ENCODE peak calls at places on chromosomes 5 and 9, in six cellular contexts. One of them, this sample, is unnamed.

GRCh38 chr9:88976186-88976887 is 14.9 kb upstream of the S1PR3 start:
- DNase-seq in IMR-90: no peak
- DNase-seq in thyroid gland: no peak
- DNase-seq in ovary: no peak
- DNase-seq in sigmoid colon: no peak
- DNase-seq in adrenal gland: no peak
- DNase-seq in this sample: no peak

GRCh38 chr5:80220268-80220897 is 35.5 kb downstream of the SERINC5 start:
- DNase-seq in IMR-90: no peak
- DNase-seq in thyroid gland: peak; percentile 11
- DNase-seq in ovary: no peak
- DNase-seq in sigmoid colon: no peak
- DNase-seq in adrenal gland: no peak
- DNase-seq in this sample: no peak

GRCh38 chr9:96884443-96884842 is 30.1 kb upstream of the ZNF782 start:
- DNase-seq in IMR-90: peak; percentile 82
- DNase-seq in thyroid gland: no peak
- DNase-seq in ovary: no peak
- DNase-seq in sigmoid colon: no peak
- DNase-seq in adrenal gland: no peak
- DNase-seq in this sample: no peak

GRCh38 chr5:120413706-120414105 is 50.4 kb upstream of the PRR16 start:
- DNase-seq in IMR-90: no peak
- DNase-seq in thyroid gland: no peak
- DNase-seq in ovary: no peak
- DNase-seq in sigmoid colon: no peak
- DNase-seq in adrenal gland: no peak
- DNase-seq in this sample: no peak

GRCh38 chr9:116951588-116952433 is 264.7 kb downstream of the TRIM32 start:
- DNase-seq in IMR-90: peak; percentile 98
- DNase-seq in thyroid gland: no peak
- DNase-seq in ovary: no peak
- DNase-seq in sigmoid colon: no peak
- DNase-seq in adrenal gland: no peak
- DNase-seq in this sample: no peak

GRCh38 chr9:6870650-6871477 is 113.1 kb downstream of the KDM4C start:
- DNase-seq in IMR-90: no peak
- DNase-seq in thyroid gland: no peak
- DNase-seq in ovary: no peak
- DNase-seq in sigmoid colon: no peak
- DNase-seq in adrenal gland: no peak
- DNase-seq in this sample: no peak

GRCh38 chr5:174355208-174355612 is 309.7 kb downstream of the NSG2 start:
- DNase-seq in IMR-90: peak; percentile 66
- DNase-seq in thyroid gland: no peak
- DNase-seq in ovary: no peak
- DNase-seq in sigmoid colon: no peak
- DNase-seq in adrenal gland: no peak
- DNase-seq in this sample: no peak

GRCh38 chr9:126430124-126430523 is 103.5 kb downstream of the MVB12B start:
- DNase-seq in IMR-90: no peak
- DNase-seq in thyroid gland: no peak
- DNase-seq in ovary: no peak
- DNase-seq in sigmoid colon: no peak
- DNase-seq in adrenal gland: peak; percentile 35
- DNase-seq in this sample: no peak

GRCh38 chr9:89808801-89809200 is 204.0 kb downstream of the GADD45G start:
- DNase-seq in IMR-90: no peak
- DNase-seq in thyroid gland: no peak
- DNase-seq in ovary: no peak
- DNase-seq in sigmoid colon: no peak
- DNase-seq in adrenal gland: peak; percentile 94
- DNase-seq in this sample: no peak

GRCh38 chr9:121692606-121693505 is 41.4 kb downstream of the DAB2IP start:
- DNase-seq in IMR-90: peak; percentile 52
- DNase-seq in thyroid gland: no peak
- DNase-seq in ovary: no peak
- DNase-seq in sigmoid colon: no peak
- DNase-seq in adrenal gland: peak; percentile 86
- DNase-seq in this sample: no peak

GRCh38 chr5:141641634-141642278 is 5.0 kb downstream of the RELL2 start:
- DNase-seq in IMR-90: peak; percentile 61
- DNase-seq in thyroid gland: no peak
- DNase-seq in ovary: no peak
- DNase-seq in sigmoid colon: no peak
- DNase-seq in adrenal gland: no peak
- DNase-seq in this sample: no peak

DNA sequence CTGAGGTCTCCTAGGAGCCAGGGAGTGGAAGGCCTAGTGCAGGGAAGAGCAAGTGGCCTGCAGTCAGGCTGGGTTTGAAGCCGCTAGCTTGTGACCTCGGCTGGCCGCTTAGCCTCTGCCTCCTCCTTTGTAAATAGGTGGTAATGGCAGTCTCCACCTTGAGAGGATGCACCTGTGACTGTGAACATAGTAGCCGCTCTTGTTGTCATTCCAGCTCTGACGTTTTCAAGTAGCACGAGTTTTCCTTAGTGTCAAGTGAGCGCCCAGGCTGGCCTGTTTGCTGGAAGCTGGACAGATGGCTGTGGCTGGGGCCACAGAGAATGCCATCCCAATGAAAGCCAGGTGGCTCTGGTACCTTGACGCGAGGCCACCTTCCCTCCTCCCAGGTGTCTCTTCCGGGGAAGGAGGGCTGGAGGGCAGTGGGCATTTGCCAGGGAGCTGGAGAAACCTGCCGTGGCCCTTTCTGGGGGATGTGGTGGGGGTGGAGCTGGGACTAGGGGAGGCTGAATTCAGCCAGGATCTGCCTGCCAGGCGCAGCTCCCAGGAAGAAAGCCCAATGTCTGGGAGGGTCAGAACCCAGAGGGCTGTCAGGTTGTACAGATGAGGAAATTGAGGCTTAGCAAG is 2.5 kb downstream of the ASS1 start:
- DNase-seq in IMR-90: no peak
- DNase-seq in thyroid gland: peak; percentile 42
- DNase-seq in ovary: no peak
- DNase-seq in sigmoid colon: no peak
- DNase-seq in adrenal gland: no peak
- DNase-seq in this sample: peak; percentile 54
- H3K4me3 ChIP-seq in IMR-90: no peak overlapping the region
- H3K4me3 ChIP-seq in thyroid gland: no peak overlapping the region
- H3K4me3 ChIP-seq in ovary: no peak overlapping the region
- H3K4me3 ChIP-seq in sigmoid colon: no peak overlapping the region
- H3K4me3 ChIP-seq in adrenal gland: no peak overlapping the region
- H3K4me3 ChIP-seq in this sample: peak overlapping the region; percentile 96

GRCh38 chr5:172402531-172403190 is 51.7 kb downstream of the SH3PXD2B start:
- DNase-seq in IMR-90: no peak
- DNase-seq in thyroid gland: no peak
- DNase-seq in ovary: no peak
- DNase-seq in sigmoid colon: no peak
- DNase-seq in adrenal gland: no peak
- DNase-seq in this sample: no peak

GRCh38 chr5:172404746-172405145 is 49.6 kb downstream of the SH3PXD2B start:
- DNase-seq in IMR-90: no peak
- DNase-seq in thyroid gland: no peak
- DNase-seq in ovary: no peak
- DNase-seq in sigmoid colon: no peak
- DNase-seq in adrenal gland: no peak
- DNase-seq in this sample: no peak

GRCh38 chr5:172403822-172404221 is 50.5 kb downstream of the SH3PXD2B start:
- DNase-seq in IMR-90: no peak
- DNase-seq in thyroid gland: no peak
- DNase-seq in ovary: peak; percentile 51
- DNase-seq in sigmoid colon: no peak
- DNase-seq in adrenal gland: no peak
- DNase-seq in this sample: no peak

GRCh38 chr5:172405226-172405625 is 49.1 kb downstream of the SH3PXD2B start:
- DNase-seq in IMR-90: no peak
- DNase-seq in thyroid gland: no peak
- DNase-seq in ovary: no peak
- DNase-seq in sigmoid colon: no peak
- DNase-seq in adrenal gland: no peak
- DNase-seq in this sample: no peak

GRCh38 chr5:172403191-172403794 is 51.0 kb downstream of the SH3PXD2B start:
- DNase-seq in IMR-90: peak; percentile 67
- DNase-seq in thyroid gland: peak; percentile 85
- DNase-seq in ovary: peak; percentile 95
- DNase-seq in sigmoid colon: peak; percentile 97
- DNase-seq in adrenal gland: peak; percentile 85
- DNase-seq in this sample: no peak
- H3K27ac ChIP-seq in IMR-90: peak overlapping the region; percentile 69
- H3K27ac ChIP-seq in thyroid gland: peak overlapping the region; percentile 90
- H3K27ac ChIP-seq in ovary: peak overlapping the region; percentile 96
- H3K27ac ChIP-seq in sigmoid colon: peak overlapping the region; percentile 96
- H3K27ac ChIP-seq in adrenal gland: peak overlapping the region; percentile 15
- H3K27ac ChIP-seq in this sample: no peak overlapping the region

GRCh38 chr9:135928074-135928730 is 20.9 kb upstream of the CAMSAP1 start:
- DNase-seq in IMR-90: no peak
- DNase-seq in thyroid gland: no peak
- DNase-seq in ovary: no peak
- DNase-seq in sigmoid colon: no peak
- DNase-seq in adrenal gland: no peak
- DNase-seq in this sample: peak; percentile 42
- TF ChIP-seq POLR2A in IMR-90: no peak
- TF ChIP-seq POLR2A in thyroid gland: no peak
- TF ChIP-seq POLR2A in ovary: no peak
- TF ChIP-seq POLR2A in sigmoid colon: no peak
- TF ChIP-seq POLR2A in adrenal gland: no peak
- TF ChIP-seq POLR2A in this sample: no peak

DNA sequence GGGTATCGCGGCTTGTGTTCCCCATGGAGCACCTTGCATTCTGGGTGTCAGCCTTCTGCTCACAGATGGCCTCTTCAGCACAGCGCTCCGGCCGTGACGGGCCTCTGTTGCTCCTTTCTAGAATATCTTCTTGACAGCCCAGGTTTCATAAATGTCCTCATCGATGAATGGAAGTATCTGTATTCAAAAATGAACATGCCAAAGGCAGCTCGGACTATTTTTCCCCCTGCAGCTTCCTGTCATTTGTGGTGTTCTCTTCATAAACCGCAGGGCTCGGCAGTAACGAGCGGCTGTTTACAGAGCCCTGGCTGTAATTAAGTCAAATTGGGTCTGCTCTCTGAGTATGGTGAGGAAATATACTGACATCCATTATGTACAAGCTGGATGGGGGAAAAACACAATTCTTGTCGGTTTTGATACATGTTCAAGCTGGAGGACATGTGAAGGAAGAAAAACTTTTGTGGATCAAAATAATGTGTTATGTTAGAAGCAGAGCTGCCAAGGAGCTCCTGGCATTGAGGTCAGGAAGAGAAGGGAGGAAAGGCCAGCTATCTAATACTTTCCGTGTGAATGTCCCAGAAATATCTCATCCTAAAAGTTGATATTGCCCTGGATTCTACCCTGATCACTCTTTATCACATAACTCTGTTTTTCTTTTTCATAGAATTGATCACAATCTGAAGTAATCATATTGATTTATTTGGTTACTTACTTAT is 154.2 kb upstream of the CD180 start:
- DNase-seq in IMR-90: no peak
- DNase-seq in thyroid gland: no peak
- DNase-seq in ovary: no peak
- DNase-seq in sigmoid colon: peak; percentile 54
- DNase-seq in adrenal gland: peak; percentile 67
- DNase-seq in this sample: no peak
- H3K4me3 ChIP-seq in IMR-90: no peak overlapping the region
- H3K4me3 ChIP-seq in thyroid gland: no peak overlapping the region
- H3K4me3 ChIP-seq in ovary: no peak overlapping the region
- H3K4me3 ChIP-seq in sigmoid colon: no peak overlapping the region
- H3K4me3 ChIP-seq in adrenal gland: no peak overlapping the region
- H3K4me3 ChIP-seq in this sample: no peak overlapping the region

DNA sequence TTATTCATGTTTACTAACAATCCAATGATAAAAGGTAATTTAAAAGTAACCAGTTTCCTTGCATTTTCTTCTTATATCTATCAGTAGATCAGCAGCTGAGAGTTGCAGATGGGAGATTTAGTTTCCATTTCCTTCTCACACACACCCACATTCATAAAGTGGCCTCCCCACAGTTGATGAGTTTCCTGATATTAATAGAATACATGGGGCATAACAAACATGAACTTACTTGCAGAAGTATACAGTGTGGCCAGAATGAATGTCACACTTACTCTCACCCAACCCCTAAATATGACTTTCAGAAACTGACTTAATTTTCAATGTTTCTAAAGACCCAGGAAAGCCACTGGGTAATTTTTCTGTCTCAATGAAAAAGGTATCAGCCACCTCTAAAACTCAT is 63.6 kb upstream of the OSMR start:
- DNase-seq in IMR-90: no peak
- DNase-seq in thyroid gland: no peak
- DNase-seq in ovary: no peak
- DNase-seq in sigmoid colon: no peak
- DNase-seq in adrenal gland: no peak
- DNase-seq in this sample: no peak
- H3K27ac ChIP-seq in IMR-90: peak overlapping the region; percentile 73
- H3K27ac ChIP-seq in thyroid gland: peak overlapping the region; percentile 44
- H3K27ac ChIP-seq in ovary: no peak overlapping the region
- H3K27ac ChIP-seq in sigmoid colon: peak overlapping the region; percentile 58
- H3K27ac ChIP-seq in adrenal gland: no peak overlapping the region
- H3K27ac ChIP-seq in this sample: no peak overlapping the region

DNA sequence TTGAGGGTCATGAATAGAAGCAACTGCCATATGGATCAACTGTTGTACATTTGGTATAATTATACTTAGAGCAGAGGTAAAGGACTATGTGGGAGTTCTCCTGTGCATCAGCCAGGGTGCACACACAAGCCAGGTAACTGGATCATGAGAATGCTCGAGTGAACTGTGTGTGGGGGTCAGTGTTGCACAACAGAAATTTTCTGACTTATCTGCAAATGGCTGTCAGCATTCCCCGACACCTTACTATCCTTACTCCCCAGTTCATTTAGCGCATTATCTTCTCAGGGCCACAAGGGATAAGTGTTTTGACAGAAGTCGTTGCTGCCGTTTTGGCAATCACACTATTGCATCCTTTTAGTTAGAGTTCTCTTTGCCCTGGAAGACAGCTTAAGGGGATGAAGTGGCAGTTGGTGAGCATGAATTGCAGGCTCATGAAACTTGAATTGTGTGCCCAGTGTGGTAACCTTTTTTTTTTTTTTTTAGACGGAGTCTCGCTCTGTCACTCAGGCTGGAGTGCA is 1.7 kb downstream of the CANX start:
- DNase-seq in IMR-90: peak; percentile 14
- DNase-seq in thyroid gland: peak; percentile 31
- DNase-seq in ovary: no peak
- DNase-seq in sigmoid colon: no peak
- DNase-seq in adrenal gland: no peak
- DNase-seq in this sample: no peak
- TF ChIP-seq POLR2A in IMR-90: no peak
- TF ChIP-seq POLR2A in thyroid gland: no peak
- TF ChIP-seq POLR2A in ovary: no peak
- TF ChIP-seq POLR2A in sigmoid colon: no peak
- TF ChIP-seq POLR2A in adrenal gland: no peak
- TF ChIP-seq POLR2A in this sample: no peak

GRCh38 chr9:11792870-11793269 is 900.3 kb upstream of the TYRP1 start:
- DNase-seq in IMR-90: no peak
- DNase-seq in thyroid gland: no peak
- DNase-seq in ovary: no peak
- DNase-seq in sigmoid colon: no peak
- DNase-seq in adrenal gland: no peak
- DNase-seq in this sample: no peak
- H3K4me3 ChIP-seq in IMR-90: no peak overlapping the region
- H3K4me3 ChIP-seq in thyroid gland: no peak overlapping the region
- H3K4me3 ChIP-seq in ovary: no peak overlapping the region
- H3K4me3 ChIP-seq in sigmoid colon: no peak overlapping the region
- H3K4me3 ChIP-seq in adrenal gland: no peak overlapping the region
- H3K4me3 ChIP-seq in this sample: no peak overlapping the region

This sample was measured in right lobe of liver.